ENCODE peak calls at places on chromosomes 2 and 18, in ten cellular contexts. One of them, this sample, is unnamed.

GRCh38 chr2:9832586-9832985 is 10.7 kb upstream of the TAF1B start:
- DNase-seq in stimulated activated CD4-positive, alpha-beta T cell treated with anti-CD3 and anti-CD28 coated beads, Interleukin-15, amount 100 ng/mL, for 1 hour: no peak
- DNase-seq in psoas muscle: no peak
- DNase-seq in OCI-M1: no peak
- DNase-seq in NCI-H2081 treated with DMSO at 0.1 percent for 48 hours: no peak
- DNase-seq in posterior cingulate gyrus: no peak
- DNase-seq in GM23248: peak; percentile 90
- DNase-seq in heart right ventricle: no peak
- DNase-seq in non-pigmented ciliary epithelial cell: no peak
- DNase-seq in GM12864: no peak
- DNase-seq in this sample: peak; percentile 61

GRCh38 chr2:70703900-70704549 is 64.0 kb downstream of the ADD2 start:
- DNase-seq in NCI-H2081 treated with DMSO at 0.1 percent for 48 hours: no peak
- DNase-seq in posterior cingulate gyrus: peak; percentile 94
- DNase-seq in GM12864: no peak
- DNase-seq in non-pigmented ciliary epithelial cell: no peak
- DNase-seq in heart right ventricle: peak; percentile 13
- DNase-seq in stimulated activated CD4-positive, alpha-beta T cell treated with anti-CD3 and anti-CD28 coated beads, Interleukin-15, amount 100 ng/mL, for 1 hour: no peak
- DNase-seq in OCI-M1: no peak
- DNase-seq in psoas muscle: no peak
- DNase-seq in GM23248: peak; percentile 85
- DNase-seq in this sample: peak; percentile 3

GRCh38 chr2:206031950-206032567 is 53.9 kb downstream of the INO80D start:
- DNase-seq in OCI-M1: no peak
- DNase-seq in stimulated activated CD4-positive, alpha-beta T cell treated with anti-CD3 and anti-CD28 coated beads, Interleukin-15, amount 100 ng/mL, for 1 hour: no peak
- DNase-seq in GM12864: no peak
- DNase-seq in posterior cingulate gyrus: no peak
- DNase-seq in non-pigmented ciliary epithelial cell: no peak
- DNase-seq in psoas muscle: no peak
- DNase-seq in NCI-H2081 treated with DMSO at 0.1 percent for 48 hours: no peak
- DNase-seq in GM23248: no peak
- DNase-seq in heart right ventricle: no peak
- DNase-seq in this sample: no peak

GRCh38 chr2:101679037-101679726 is 18.3 kb upstream of the MAP4K4 start:
- DNase-seq in heart right ventricle: no peak
- DNase-seq in posterior cingulate gyrus: no peak
- DNase-seq in stimulated activated CD4-positive, alpha-beta T cell treated with anti-CD3 and anti-CD28 coated beads, Interleukin-15, amount 100 ng/mL, for 1 hour: no peak
- DNase-seq in OCI-M1: no peak
- DNase-seq in NCI-H2081 treated with DMSO at 0.1 percent for 48 hours: no peak
- DNase-seq in GM12864: no peak
- DNase-seq in non-pigmented ciliary epithelial cell: no peak
- DNase-seq in psoas muscle: no peak
- DNase-seq in GM23248: peak; percentile 79
- DNase-seq in this sample: peak; percentile 37

GRCh38 chr2:58540680-58541079 is 299.6 kb upstream of the FANCL start:
- DNase-seq in heart right ventricle: no peak
- DNase-seq in NCI-H2081 treated with DMSO at 0.1 percent for 48 hours: no peak
- DNase-seq in GM23248: no peak
- DNase-seq in non-pigmented ciliary epithelial cell: no peak
- DNase-seq in stimulated activated CD4-positive, alpha-beta T cell treated with anti-CD3 and anti-CD28 coated beads, Interleukin-15, amount 100 ng/mL, for 1 hour: no peak
- DNase-seq in posterior cingulate gyrus: no peak
- DNase-seq in GM12864: no peak
- DNase-seq in OCI-M1: no peak
- DNase-seq in psoas muscle: no peak
- DNase-seq in this sample: no peak

GRCh38 chr2:222693837-222694236 is 22.4 kb downstream of the MOGAT1 start:
- DNase-seq in GM23248: peak; percentile 20
- DNase-seq in posterior cingulate gyrus: no peak
- DNase-seq in OCI-M1: peak; percentile 36
- DNase-seq in GM12864: no peak
- DNase-seq in non-pigmented ciliary epithelial cell: no peak
- DNase-seq in stimulated activated CD4-positive, alpha-beta T cell treated with anti-CD3 and anti-CD28 coated beads, Interleukin-15, amount 100 ng/mL, for 1 hour: no peak
- DNase-seq in heart right ventricle: no peak
- DNase-seq in psoas muscle: no peak
- DNase-seq in NCI-H2081 treated with DMSO at 0.1 percent for 48 hours: no peak
- DNase-seq in this sample: peak; percentile 29

GRCh38 chr2:121709776-121710469 is 26.8 kb downstream of the NIFK start:
- DNase-seq in non-pigmented ciliary epithelial cell: no peak
- DNase-seq in GM23248: peak; percentile 6
- DNase-seq in OCI-M1: no peak
- DNase-seq in stimulated activated CD4-positive, alpha-beta T cell treated with anti-CD3 and anti-CD28 coated beads, Interleukin-15, amount 100 ng/mL, for 1 hour: no peak
- DNase-seq in posterior cingulate gyrus: peak; percentile 10
- DNase-seq in NCI-H2081 treated with DMSO at 0.1 percent for 48 hours: no peak
- DNase-seq in psoas muscle: no peak
- DNase-seq in heart right ventricle: no peak
- DNase-seq in GM12864: no peak
- DNase-seq in this sample: peak; percentile 55

GRCh38 chr2:239193426-239193825 is 207.4 kb downstream of the HDAC4 start:
- DNase-seq in OCI-M1: no peak
- DNase-seq in non-pigmented ciliary epithelial cell: no peak
- DNase-seq in GM23248: no peak
- DNase-seq in NCI-H2081 treated with DMSO at 0.1 percent for 48 hours: no peak
- DNase-seq in posterior cingulate gyrus: peak; percentile 92
- DNase-seq in GM12864: no peak
- DNase-seq in stimulated activated CD4-positive, alpha-beta T cell treated with anti-CD3 and anti-CD28 coated beads, Interleukin-15, amount 100 ng/mL, for 1 hour: no peak
- DNase-seq in heart right ventricle: peak; percentile 4
- DNase-seq in psoas muscle: no peak
- DNase-seq in this sample: no peak

GRCh38 chr2:217103752-217104540 is 244.1 kb upstream of the TNP1 start:
- DNase-seq in GM23248: peak; percentile 80
- DNase-seq in GM12864: no peak
- DNase-seq in OCI-M1: no peak
- DNase-seq in psoas muscle: no peak
- DNase-seq in stimulated activated CD4-positive, alpha-beta T cell treated with anti-CD3 and anti-CD28 coated beads, Interleukin-15, amount 100 ng/mL, for 1 hour: no peak
- DNase-seq in NCI-H2081 treated with DMSO at 0.1 percent for 48 hours: no peak
- DNase-seq in non-pigmented ciliary epithelial cell: no peak
- DNase-seq in posterior cingulate gyrus: no peak
- DNase-seq in heart right ventricle: no peak
- DNase-seq in this sample: peak; percentile 49

GRCh38 chr18:42113529-42114191 is 158.6 kb downstream of the PIK3C3 start:
- DNase-seq in psoas muscle: no peak
- DNase-seq in NCI-H2081 treated with DMSO at 0.1 percent for 48 hours: no peak
- DNase-seq in GM12864: no peak
- DNase-seq in stimulated activated CD4-positive, alpha-beta T cell treated with anti-CD3 and anti-CD28 coated beads, Interleukin-15, amount 100 ng/mL, for 1 hour: no peak
- DNase-seq in non-pigmented ciliary epithelial cell: peak; percentile 10
- DNase-seq in GM23248: peak; percentile 53
- DNase-seq in posterior cingulate gyrus: no peak
- DNase-seq in OCI-M1: peak; percentile 94
- DNase-seq in heart right ventricle: no peak
- DNase-seq in this sample: peak; percentile 6

GRCh38 chr2:147482111-147482510 is 362.7 kb upstream of the ACVR2A start:
- DNase-seq in non-pigmented ciliary epithelial cell: no peak
- DNase-seq in posterior cingulate gyrus: no peak
- DNase-seq in GM23248: no peak
- DNase-seq in OCI-M1: no peak
- DNase-seq in NCI-H2081 treated with DMSO at 0.1 percent for 48 hours: no peak
- DNase-seq in heart right ventricle: no peak
- DNase-seq in GM12864: no peak
- DNase-seq in psoas muscle: no peak
- DNase-seq in stimulated activated CD4-positive, alpha-beta T cell treated with anti-CD3 and anti-CD28 coated beads, Interleukin-15, amount 100 ng/mL, for 1 hour: no peak
- DNase-seq in this sample: no peak

GRCh38 chr2:6290626-6291025 is 575.1 kb downstream of the CMPK2 start:
- DNase-seq in OCI-M1: no peak
- DNase-seq in GM23248: no peak
- DNase-seq in psoas muscle: no peak
- DNase-seq in non-pigmented ciliary epithelial cell: no peak
- DNase-seq in NCI-H2081 treated with DMSO at 0.1 percent for 48 hours: no peak
- DNase-seq in stimulated activated CD4-positive, alpha-beta T cell treated with anti-CD3 and anti-CD28 coated beads, Interleukin-15, amount 100 ng/mL, for 1 hour: no peak
- DNase-seq in GM12864: no peak
- DNase-seq in heart right ventricle: no peak
- DNase-seq in posterior cingulate gyrus: peak; percentile 67
- DNase-seq in this sample: no peak

GRCh38 chr18:46001892-46002291 is 34.8 kb upstream of the EPG5 start:
- DNase-seq in GM23248: no peak
- DNase-seq in GM12864: no peak
- DNase-seq in heart right ventricle: no peak
- DNase-seq in stimulated activated CD4-positive, alpha-beta T cell treated with anti-CD3 and anti-CD28 coated beads, Interleukin-15, amount 100 ng/mL, for 1 hour: no peak
- DNase-seq in psoas muscle: no peak
- DNase-seq in non-pigmented ciliary epithelial cell: no peak
- DNase-seq in posterior cingulate gyrus: no peak
- DNase-seq in OCI-M1: peak; percentile 31
- DNase-seq in NCI-H2081 treated with DMSO at 0.1 percent for 48 hours: no peak
- DNase-seq in this sample: no peak

GRCh38 chr2:237181844-237182243 is 96.2 kb downstream of the COPS8 start:
- DNase-seq in OCI-M1: peak; percentile 3
- DNase-seq in NCI-H2081 treated with DMSO at 0.1 percent for 48 hours: no peak
- DNase-seq in GM23248: peak; percentile 90
- DNase-seq in heart right ventricle: no peak
- DNase-seq in stimulated activated CD4-positive, alpha-beta T cell treated with anti-CD3 and anti-CD28 coated beads, Interleukin-15, amount 100 ng/mL, for 1 hour: no peak
- DNase-seq in psoas muscle: no peak
- DNase-seq in GM12864: no peak
- DNase-seq in non-pigmented ciliary epithelial cell: peak; percentile 82
- DNase-seq in posterior cingulate gyrus: no peak
- DNase-seq in this sample: peak; percentile 17

GRCh38 chr2:102072741-102073140 is 69.8 kb upstream of the IL1R1 start:
- DNase-seq in NCI-H2081 treated with DMSO at 0.1 percent for 48 hours: no peak
- DNase-seq in GM12864: no peak
- DNase-seq in heart right ventricle: no peak
- DNase-seq in stimulated activated CD4-positive, alpha-beta T cell treated with anti-CD3 and anti-CD28 coated beads, Interleukin-15, amount 100 ng/mL, for 1 hour: no peak
- DNase-seq in non-pigmented ciliary epithelial cell: no peak
- DNase-seq in psoas muscle: no peak
- DNase-seq in posterior cingulate gyrus: no peak
- DNase-seq in OCI-M1: no peak
- DNase-seq in GM23248: no peak
- DNase-seq in this sample: no peak

GRCh38 chr18:32271649-32272324 is 81.9 kb downstream of the MEP1B start:
- DNase-seq in NCI-H2081 treated with DMSO at 0.1 percent for 48 hours: no peak
- DNase-seq in non-pigmented ciliary epithelial cell: peak; percentile 13
- DNase-seq in heart right ventricle: peak; percentile 25
- DNase-seq in GM23248: peak; percentile 69
- DNase-seq in stimulated activated CD4-positive, alpha-beta T cell treated with anti-CD3 and anti-CD28 coated beads, Interleukin-15, amount 100 ng/mL, for 1 hour: no peak
- DNase-seq in OCI-M1: peak; percentile 34
- DNase-seq in GM12864: no peak
- DNase-seq in psoas muscle: no peak
- DNase-seq in posterior cingulate gyrus: no peak
- DNase-seq in this sample: peak; percentile 8

GRCh38 chr2:102235491-102235890 is 48.7 kb downstream of the IL1RL2 start:
- DNase-seq in non-pigmented ciliary epithelial cell: no peak
- DNase-seq in posterior cingulate gyrus: no peak
- DNase-seq in OCI-M1: peak; percentile 53
- DNase-seq in heart right ventricle: no peak
- DNase-seq in NCI-H2081 treated with DMSO at 0.1 percent for 48 hours: no peak
- DNase-seq in GM23248: peak; percentile 52
- DNase-seq in GM12864: no peak
- DNase-seq in psoas muscle: no peak
- DNase-seq in stimulated activated CD4-positive, alpha-beta T cell treated with anti-CD3 and anti-CD28 coated beads, Interleukin-15, amount 100 ng/mL, for 1 hour: no peak
- DNase-seq in this sample: no peak

GRCh38 chr2:107529146-107529545 is 297.5 kb upstream of the RGPD4 start:
- DNase-seq in NCI-H2081 treated with DMSO at 0.1 percent for 48 hours: peak; percentile 69
- DNase-seq in non-pigmented ciliary epithelial cell: no peak
- DNase-seq in GM12864: no peak
- DNase-seq in OCI-M1: no peak
- DNase-seq in posterior cingulate gyrus: no peak
- DNase-seq in heart right ventricle: peak; percentile 29
- DNase-seq in GM23248: peak; percentile 7
- DNase-seq in stimulated activated CD4-positive, alpha-beta T cell treated with anti-CD3 and anti-CD28 coated beads, Interleukin-15, amount 100 ng/mL, for 1 hour: no peak
- DNase-seq in psoas muscle: no peak
- DNase-seq in this sample: no peak

GRCh38 chr2:128314348-128315121 is 4.1 kb downstream of the HS6ST1 start:
- DNase-seq in psoas muscle: peak; percentile 51
- DNase-seq in OCI-M1: no peak
- DNase-seq in heart right ventricle: peak; percentile 5
- DNase-seq in stimulated activated CD4-positive, alpha-beta T cell treated with anti-CD3 and anti-CD28 coated beads, Interleukin-15, amount 100 ng/mL, for 1 hour: no peak
- DNase-seq in posterior cingulate gyrus: peak; percentile 71
- DNase-seq in NCI-H2081 treated with DMSO at 0.1 percent for 48 hours: no peak
- DNase-seq in GM23248: no peak
- DNase-seq in GM12864: no peak
- DNase-seq in non-pigmented ciliary epithelial cell: no peak
- DNase-seq in this sample: no peak

GRCh38 chr2:96485751-96486643 is 19.2 kb downstream of the NEURL3 start:
- DNase-seq in psoas muscle: peak; percentile 74
- DNase-seq in GM12864: peak; percentile 89
- DNase-seq in OCI-M1: peak; percentile 86
- DNase-seq in heart right ventricle: peak; percentile 81
- DNase-seq in GM23248: peak; percentile 94
- DNase-seq in posterior cingulate gyrus: no peak
- DNase-seq in stimulated activated CD4-positive, alpha-beta T cell treated with anti-CD3 and anti-CD28 coated beads, Interleukin-15, amount 100 ng/mL, for 1 hour: peak; percentile 49
- DNase-seq in non-pigmented ciliary epithelial cell: peak; percentile 63
- DNase-seq in NCI-H2081 treated with DMSO at 0.1 percent for 48 hours: no peak
- DNase-seq in this sample: peak; percentile 94

GRCh38 chr2:48144777-48145176 is 238.5 kb upstream of the FBXO11 start:
- DNase-seq in psoas muscle: no peak
- DNase-seq in heart right ventricle: peak; percentile 12
- DNase-seq in GM12864: no peak
- DNase-seq in non-pigmented ciliary epithelial cell: no peak
- DNase-seq in NCI-H2081 treated with DMSO at 0.1 percent for 48 hours: no peak
- DNase-seq in posterior cingulate gyrus: no peak
- DNase-seq in OCI-M1: peak; percentile 78
- DNase-seq in GM23248: no peak
- DNase-seq in stimulated activated CD4-positive, alpha-beta T cell treated with anti-CD3 and anti-CD28 coated beads, Interleukin-15, amount 100 ng/mL, for 1 hour: no peak
- DNase-seq in this sample: no peak

GRCh38 chr2:201696151-201696659 is 2.2 kb downstream of the MPP4 start:
- DNase-seq in posterior cingulate gyrus: no peak
- DNase-seq in heart right ventricle: no peak
- DNase-seq in psoas muscle: no peak
- DNase-seq in NCI-H2081 treated with DMSO at 0.1 percent for 48 hours: no peak
- DNase-seq in stimulated activated CD4-positive, alpha-beta T cell treated with anti-CD3 and anti-CD28 coated beads, Interleukin-15, amount 100 ng/mL, for 1 hour: no peak
- DNase-seq in non-pigmented ciliary epithelial cell: no peak
- DNase-seq in GM23248: peak; percentile 93
- DNase-seq in GM12864: no peak
- DNase-seq in OCI-M1: no peak
- DNase-seq in this sample: peak; percentile 74

GRCh38 chr2:64779117-64779690 is 125.5 kb upstream of the SERTAD2 start:
- DNase-seq in posterior cingulate gyrus: no peak
- DNase-seq in psoas muscle: no peak
- DNase-seq in heart right ventricle: no peak
- DNase-seq in GM12864: no peak
- DNase-seq in non-pigmented ciliary epithelial cell: no peak
- DNase-seq in OCI-M1: no peak
- DNase-seq in GM23248: peak; percentile 83
- DNase-seq in stimulated activated CD4-positive, alpha-beta T cell treated with anti-CD3 and anti-CD28 coated beads, Interleukin-15, amount 100 ng/mL, for 1 hour: no peak
- DNase-seq in NCI-H2081 treated with DMSO at 0.1 percent for 48 hours: no peak
- DNase-seq in this sample: peak; percentile 66

GRCh38 chr2:7467782-7468447 is 550.7 kb downstream of the RNF144A start:
- DNase-seq in psoas muscle: no peak
- DNase-seq in heart right ventricle: no peak
- DNase-seq in posterior cingulate gyrus: no peak
- DNase-seq in GM23248: no peak
- DNase-seq in non-pigmented ciliary epithelial cell: no peak
- DNase-seq in stimulated activated CD4-positive, alpha-beta T cell treated with anti-CD3 and anti-CD28 coated beads, Interleukin-15, amount 100 ng/mL, for 1 hour: no peak
- DNase-seq in NCI-H2081 treated with DMSO at 0.1 percent for 48 hours: no peak
- DNase-seq in OCI-M1: no peak
- DNase-seq in GM12864: no peak
- DNase-seq in this sample: no peak

GRCh38 chr2:100235098-100235497 is 87.2 kb downstream of the LONRF2 start:
- DNase-seq in NCI-H2081 treated with DMSO at 0.1 percent for 48 hours: no peak
- DNase-seq in posterior cingulate gyrus: no peak
- DNase-seq in non-pigmented ciliary epithelial cell: no peak
- DNase-seq in GM12864: peak; percentile 44
- DNase-seq in stimulated activated CD4-positive, alpha-beta T cell treated with anti-CD3 and anti-CD28 coated beads, Interleukin-15, amount 100 ng/mL, for 1 hour: no peak
- DNase-seq in OCI-M1: no peak
- DNase-seq in heart right ventricle: no peak
- DNase-seq in GM23248: no peak
- DNase-seq in psoas muscle: no peak
- DNase-seq in this sample: no peak

GRCh38 chr2:205511666-205512065 is 170.6 kb upstream of the NRP2 start:
- DNase-seq in non-pigmented ciliary epithelial cell: no peak
- DNase-seq in NCI-H2081 treated with DMSO at 0.1 percent for 48 hours: no peak
- DNase-seq in OCI-M1: peak; percentile 8
- DNase-seq in heart right ventricle: no peak
- DNase-seq in posterior cingulate gyrus: no peak
- DNase-seq in GM23248: no peak
- DNase-seq in stimulated activated CD4-positive, alpha-beta T cell treated with anti-CD3 and anti-CD28 coated beads, Interleukin-15, amount 100 ng/mL, for 1 hour: no peak
- DNase-seq in GM12864: no peak
- DNase-seq in psoas muscle: no peak
- DNase-seq in this sample: no peak

GRCh38 chr18:11994708-11995444 is 13.6 kb downstream of the IMPA2 start:
- DNase-seq in NCI-H2081 treated with DMSO at 0.1 percent for 48 hours: no peak
- DNase-seq in non-pigmented ciliary epithelial cell: no peak
- DNase-seq in GM12864: no peak
- DNase-seq in posterior cingulate gyrus: peak; percentile 57
- DNase-seq in stimulated activated CD4-positive, alpha-beta T cell treated with anti-CD3 and anti-CD28 coated beads, Interleukin-15, amount 100 ng/mL, for 1 hour: no peak
- DNase-seq in psoas muscle: peak; percentile 78
- DNase-seq in OCI-M1: no peak
- DNase-seq in heart right ventricle: no peak
- DNase-seq in GM23248: peak; percentile 73
- DNase-seq in this sample: no peak

GRCh38 chr2:73870084-73870483 is 22.7 kb upstream of the ACTG2 start:
- DNase-seq in GM23248: peak; percentile 83
- DNase-seq in GM12864: no peak
- DNase-seq in posterior cingulate gyrus: no peak
- DNase-seq in NCI-H2081 treated with DMSO at 0.1 percent for 48 hours: no peak
- DNase-seq in stimulated activated CD4-positive, alpha-beta T cell treated with anti-CD3 and anti-CD28 coated beads, Interleukin-15, amount 100 ng/mL, for 1 hour: no peak
- DNase-seq in heart right ventricle: peak; percentile 90
- DNase-seq in psoas muscle: no peak
- DNase-seq in OCI-M1: no peak
- DNase-seq in non-pigmented ciliary epithelial cell: peak; percentile 84
- DNase-seq in this sample: peak; percentile 39

This sample was measured in mammary epithelial cell.